ENCODE peak calls at places on chromosomes 5 and 9, in five cellular contexts. N is foreskin fibroblast, W is right atrium auricular region, H is astrocyte of the cerebellum, R is T-helper 2 cell. K is an unnamed sample.

GRCh38 chr5:115289104-115289503 is 7.3 kb downstream of the CCDC112 start:
- DNase-seq in N (no peak), W (no peak), H (no peak), R (no peak), K (peak)

GRCh38 chr9:2722715-2723114 is 5.4 kb downstream of the KCNV2 start:
- DNase-seq in N (peak), W (no peak), H (peak), R (no peak), K (no peak)

GRCh38 chr5:83509535-83509934 is 38.0 kb downstream of the VCAN start:
- DNase-seq in N (peak), W (no peak), H (peak), R (no peak), K (no peak)

GRCh38 chr5:100789641-100790160 is 113.4 kb downstream of the ST8SIA4 start:
- DNase-seq in N (no peak), W (no peak), H (no peak), R (no peak), K (no peak)

GRCh38 chr9:123267481-123268239 is 726 bp downstream of the STRBP start:
- DNase-seq in N (no peak), W (no peak), H (no peak), R (no peak), K (no peak)

GRCh38 chr5:116663081-116663480 is 88.5 kb upstream of the SEMA6A start:
- DNase-seq in N (no peak), W (no peak), H (no peak), R (no peak), K (no peak)

GRCh38 chr9:85508616-85509015 is 233.1 kb downstream of the AGTPBP1 start:
- DNase-seq in N (no peak), W (no peak), H (no peak), R (no peak), K (no peak)

GRCh38 chr5:132762246-132763000 is 14.6 kb downstream of the SEPTIN8 start:
- DNase-seq in N (no peak), W (peak), H (no peak), R (no peak), K (no peak)

GRCh38 chr5:179301796-179302195 is 43.5 kb downstream of the ADAMTS2 start:
- DNase-seq in N (no peak), W (no peak), H (no peak), R (no peak), K (no peak)